ENCODE peak calls at places on chromosomes 1 and 21, in ten cellular contexts. K is ELR; X is pancreas; L is CMK; C is stimulated activated CD4-positive, alpha-beta T cell treated with anti-CD3 and anti-CD28 coated beads, Interleukin-15, amount 100 ng/mL, for 24 hours; E is ELF-1; B is RWPE1; U is PC-3; R is posterior cingulate gyrus; P is non-pigmented ciliary epithelial cell. D is an unnamed sample.

GRCh38 chr1:186864296-186864695 is 35.5 kb downstream of the PLA2G4A start:
- DNase-seq in K (peak), X (no peak), L (no peak), C (no peak), E (no peak), B (no peak), U (peak), R (no peak), P (no peak), D (no peak)

GRCh38 chr1:110477041-110477440 is 26.1 kb downstream of the PROK1 start:
- DNase-seq in K (peak), X (no peak), L (no peak), C (no peak), E (no peak), B (peak), U (peak), R (no peak), P (peak), D (no peak)

GRCh38 chr1:53331446-53332187 is 3.7 kb upstream of the LRP8 start:
- DNase-seq in K (no peak), X (peak), L (no peak), C (no peak), E (no peak), B (no peak), U (no peak), R (no peak), P (no peak), D (no peak)

GRCh38 chr1:59730302-59730701 is 84.4 kb upstream of the HOOK1 start:
- DNase-seq in K (peak), X (no peak), L (no peak), C (no peak), E (no peak), B (peak), U (peak), R (no peak), P (peak), D (no peak)

GRCh38 chr1:218600968-218601367 is 255.8 kb downstream of the TGFB2 start:
- DNase-seq in K (no peak), X (no peak), L (no peak), C (no peak), E (no peak), B (peak), U (no peak), R (no peak), P (no peak), D (no peak)

GRCh38 chr1:221667504-221667903 is 74.4 kb downstream of the DUSP10 start:
- DNase-seq in K (peak), X (no peak), L (no peak), C (no peak), E (no peak), B (peak), U (peak), R (no peak), P (peak), D (no peak)

GRCh38 chr1:113042336-113043143 is 30.5 kb upstream of the LRIG2 start:
- DNase-seq in K (peak), X (peak), L (peak), C (peak), E (peak), B (peak), U (peak), R (peak), P (peak), D (peak)

GRCh38 chr1:118396824-118397530 is 211.9 kb upstream of the SPAG17 start:
- DNase-seq in K (no peak), X (no peak), L (no peak), C (no peak), E (peak), B (no peak), U (no peak), R (no peak), P (no peak), D (no peak)

GRCh38 chr1:86776108-86776507 is 71.7 kb downstream of the SH3GLB1 start:
- DNase-seq in K (no peak), X (no peak), L (no peak), C (no peak), E (no peak), B (no peak), U (no peak), R (no peak), P (no peak), D (no peak)

GRCh38 chr1:200894712-200895447 is at the start of gene INAVA:
- DNase-seq in K (no peak), X (peak), L (no peak), C (no peak), E (peak), B (peak), U (peak), R (no peak), P (no peak), D (no peak)

GRCh38 chr1:107480548-107480947 is 339.7 kb downstream of the NTNG1 start:
- DNase-seq in K (peak), X (peak), L (no peak), C (peak), E (peak), B (no peak), U (no peak), R (peak), P (no peak), D (no peak)

GRCh38 chr1:109918077-109918606 is 7.5 kb downstream of the CSF1 start:
- DNase-seq in K (no peak), X (peak), L (peak), C (no peak), E (no peak), B (no peak), U (no peak), R (no peak), P (no peak), D (no peak)

GRCh38 chr1:6358757-6359567 is 34.6 kb downstream of the ACOT7 start:
- DNase-seq in K (peak), X (no peak), L (no peak), C (peak), E (no peak), B (no peak), U (no peak), R (peak), P (no peak), D (peak)

GRCh38 chr21:42122398-42122797 is 51.3 kb downstream of the UMODL1 start:
- DNase-seq in K (no peak), X (no peak), L (no peak), C (no peak), E (no peak), B (no peak), U (no peak), R (no peak), P (no peak), D (no peak)

GRCh38 chr1:59013276-59013927 is 229.6 kb upstream of the JUN start:
- DNase-seq in K (peak), X (peak), L (no peak), C (no peak), E (peak), B (peak), U (no peak), R (no peak), P (no peak), D (no peak)

GRCh38 chr1:66733348-66734017 is 18.8 kb upstream of the DYNLT5 start:
- DNase-seq in K (peak), X (no peak), L (no peak), C (no peak), E (no peak), B (peak), U (peak), R (no peak), P (no peak), D (no peak)